ENCODE peak calls at places on chromosomes 12 and 14, in ten cellular contexts. N is AG08395; B is NCI-H510A treated with DMSO at 0.1 percent for 48 hours; D is effector CD8-positive, alpha-beta T cell; Q is NB4; R is HuH-7; V is IMR-90; T is mucosa of descending colon; U is BJ; Z is activated CD4-positive, alpha-beta T cell treated with anti-CD3 and anti-CD28 coated beads for 24 hours. A is an unnamed sample.

GRCh38 chr14:50830932-50831703 is at the start of gene NIN:
- DNase-seq in N (peak), B (peak), D (peak), Q (peak), R (peak), V (peak), T (peak), U (no peak), Z (peak), A (peak)

GRCh38 chr12:130916251-130916911 is 37.3 kb upstream of the ADGRD1 start:
- DNase-seq in N (peak), B (peak), D (no peak), Q (peak), R (peak), V (peak), T (peak), U (no peak), Z (no peak), A (peak)

GRCh38 chr14:91947196-91948184 is at the start of gene FBLN5:
- DNase-seq in N (peak), B (peak), D (no peak), Q (peak), R (no peak), V (peak), T (peak), U (peak), Z (peak), A (no peak)

GRCh38 chr14:78863143-78863542 is 693.0 kb downstream of the NRXN3 start:
- DNase-seq in N (peak), B (no peak), D (no peak), Q (peak), R (peak), V (peak), T (peak), U (no peak), Z (no peak), A (no peak)

GRCh38 chr12:99804715-99805114 is 157.2 kb downstream of the GARIN6 start:
- DNase-seq in N (no peak), B (no peak), D (no peak), Q (no peak), R (no peak), V (no peak), T (no peak), U (no peak), Z (no peak), A (no peak)

GRCh38 chr12:19248929-19249602 is 119.5 kb downstream of the PLEKHA5 start:
- DNase-seq in N (peak), B (no peak), D (no peak), Q (no peak), R (no peak), V (peak), T (no peak), U (no peak), Z (no peak), A (no peak)

GRCh38 chr12:19036673-19037357 is 92.7 kb upstream of the PLEKHA5 start:
- DNase-seq in N (no peak), B (no peak), D (no peak), Q (no peak), R (no peak), V (peak), T (no peak), U (no peak), Z (no peak), A (no peak)

GRCh38 chr12:49496417-49497360 is 42.1 kb upstream of the KCNH3 start:
- DNase-seq in N (no peak), B (no peak), D (no peak), Q (no peak), R (no peak), V (no peak), T (no peak), U (no peak), Z (no peak), A (no peak)